ENCODE peak calls at places on chromosomes 12 and 14, in six cellular contexts. One of them, this sample, is unnamed.

GRCh38 chr12:2336409-2336829 is 283.6 kb downstream of the CACNA1C start:
- DNase-seq in anterior cingulate cortex: no peak
- DNase-seq in hepatocyte: peak
- DNase-seq in D341Med: no peak
- DNase-seq in psoas muscle: no peak
- DNase-seq in substantia nigra: no peak
- DNase-seq in this sample: no peak

GRCh38 chr12:32515137-32515860 is 115.9 kb downstream of the FGD4 start:
- DNase-seq in hepatocyte: no peak
- DNase-seq in D341Med: no peak
- DNase-seq in psoas muscle: no peak
- DNase-seq in anterior cingulate cortex: no peak
- DNase-seq in substantia nigra: no peak
- DNase-seq in this sample: no peak

GRCh38 chr14:22428681-22429315 is 160.2 kb downstream of the DAD1 start:
- DNase-seq in D341Med: no peak
- DNase-seq in anterior cingulate cortex: no peak
- DNase-seq in hepatocyte: no peak
- DNase-seq in substantia nigra: no peak
- DNase-seq in psoas muscle: no peak
- DNase-seq in this sample: no peak

GRCh38 chr14:91858536-91859275 is 8.6 kb downstream of the TC2N start:
- DNase-seq in hepatocyte: peak
- DNase-seq in psoas muscle: no peak
- DNase-seq in D341Med: no peak
- DNase-seq in anterior cingulate cortex: no peak
- DNase-seq in substantia nigra: no peak
- DNase-seq in this sample: no peak

GRCh38 chr14:64503184-64503433 is 529 bp downstream of the ZBTB25 start:
- DNase-seq in hepatocyte: peak
- DNase-seq in D341Med: no peak
- DNase-seq in anterior cingulate cortex: peak
- DNase-seq in psoas muscle: no peak
- DNase-seq in substantia nigra: no peak
- DNase-seq in this sample: no peak

GRCh38 chr12:43742106-43742505 is 16.5 kb downstream of the PUS7L start:
- DNase-seq in psoas muscle: no peak
- DNase-seq in substantia nigra: no peak
- DNase-seq in anterior cingulate cortex: no peak
- DNase-seq in D341Med: no peak
- DNase-seq in hepatocyte: no peak
- DNase-seq in this sample: no peak

GRCh38 chr12:122079038-122079531 is 529 bp downstream of the MLXIP start:
- DNase-seq in substantia nigra: peak
- DNase-seq in hepatocyte: peak
- DNase-seq in D341Med: peak
- DNase-seq in anterior cingulate cortex: no peak
- DNase-seq in psoas muscle: peak
- DNase-seq in this sample: no peak

GRCh38 chr12:13606290-13606689 is 375.1 kb downstream of the GRIN2B start:
- DNase-seq in psoas muscle: no peak
- DNase-seq in hepatocyte: no peak
- DNase-seq in D341Med: peak
- DNase-seq in anterior cingulate cortex: no peak
- DNase-seq in substantia nigra: no peak
- DNase-seq in this sample: no peak

GRCh38 chr12:48004039-48004940 is at the start of gene COL2A1:
- DNase-seq in substantia nigra: no peak
- DNase-seq in anterior cingulate cortex: no peak
- DNase-seq in hepatocyte: peak
- DNase-seq in D341Med: peak
- DNase-seq in psoas muscle: peak
- DNase-seq in this sample: no peak

GRCh38 chr12:124441443-124442190 is 125.8 kb downstream of the NCOR2 start:
- DNase-seq in psoas muscle: no peak
- DNase-seq in D341Med: no peak
- DNase-seq in anterior cingulate cortex: no peak
- DNase-seq in substantia nigra: no peak
- DNase-seq in hepatocyte: no peak
- DNase-seq in this sample: peak

GRCh38 chr12:124994435-124994975 is 1.1 kb downstream of the BRI3BP start:
- DNase-seq in hepatocyte: peak
- DNase-seq in anterior cingulate cortex: no peak
- DNase-seq in psoas muscle: no peak
- DNase-seq in substantia nigra: no peak
- DNase-seq in D341Med: peak
- DNase-seq in this sample: no peak

GRCh38 chr12:120669055-120669828 is 17.7 kb upstream of the MLEC start:
- DNase-seq in D341Med: peak
- DNase-seq in psoas muscle: peak
- DNase-seq in anterior cingulate cortex: no peak
- DNase-seq in substantia nigra: no peak
- DNase-seq in hepatocyte: peak
- DNase-seq in this sample: no peak

GRCh38 chr12:570949-571794 is 92.1 kb downstream of the NINJ2 start:
- DNase-seq in D341Med: peak
- DNase-seq in substantia nigra: peak
- DNase-seq in hepatocyte: peak
- DNase-seq in psoas muscle: peak
- DNase-seq in anterior cingulate cortex: no peak
- DNase-seq in this sample: no peak

GRCh38 chr12:10354071-10354470 is 35.8 kb downstream of the KLRK1 start:
- DNase-seq in anterior cingulate cortex: no peak
- DNase-seq in substantia nigra: no peak
- DNase-seq in psoas muscle: no peak
- DNase-seq in D341Med: no peak
- DNase-seq in hepatocyte: no peak
- DNase-seq in this sample: no peak

GRCh38 chr12:50101663-50102062 is 2.1 kb upstream of the GPD1 start:
- DNase-seq in D341Med: peak
- DNase-seq in hepatocyte: peak
- DNase-seq in psoas muscle: no peak
- DNase-seq in substantia nigra: no peak
- DNase-seq in anterior cingulate cortex: no peak
- DNase-seq in this sample: no peak

GRCh38 chr12:62259993-62260732 is at the start of gene USP15:
- DNase-seq in D341Med: peak
- DNase-seq in substantia nigra: peak
- DNase-seq in anterior cingulate cortex: peak
- DNase-seq in hepatocyte: peak
- DNase-seq in psoas muscle: peak
- DNase-seq in this sample: peak

GRCh38 chr12:30308010-30308717 is 387.5 kb downstream of the IPO8 start:
- DNase-seq in anterior cingulate cortex: no peak
- DNase-seq in hepatocyte: no peak
- DNase-seq in psoas muscle: no peak
- DNase-seq in D341Med: no peak
- DNase-seq in substantia nigra: no peak
- DNase-seq in this sample: no peak

GRCh38 chr14:29836395-29836794 is 91.3 kb downstream of the PRKD1 start:
- DNase-seq in psoas muscle: no peak
- DNase-seq in hepatocyte: no peak
- DNase-seq in D341Med: no peak
- DNase-seq in substantia nigra: no peak
- DNase-seq in anterior cingulate cortex: no peak
- DNase-seq in this sample: no peak

GRCh38 chr12:29782821-29783772 is 645 bp downstream of the TMTC1 start:
- DNase-seq in anterior cingulate cortex: peak
- DNase-seq in D341Med: peak
- DNase-seq in psoas muscle: peak
- DNase-seq in substantia nigra: peak
- DNase-seq in hepatocyte: peak
- DNase-seq in this sample: peak

GRCh38 chr12:48286665-48287064 is 64.1 kb downstream of the ZNF641 start:
- DNase-seq in hepatocyte: peak
- DNase-seq in substantia nigra: no peak
- DNase-seq in psoas muscle: no peak
- DNase-seq in D341Med: no peak
- DNase-seq in anterior cingulate cortex: no peak
- DNase-seq in this sample: no peak

GRCh38 chr14:88929656-88930436 is 105.4 kb downstream of the TTC8 start:
- DNase-seq in psoas muscle: no peak
- DNase-seq in hepatocyte: no peak
- DNase-seq in substantia nigra: no peak
- DNase-seq in anterior cingulate cortex: no peak
- DNase-seq in D341Med: no peak
- DNase-seq in this sample: no peak

GRCh38 chr12:67820694-67821093 is 168.6 kb upstream of the IFNG-AS1 start:
- DNase-seq in substantia nigra: no peak
- DNase-seq in psoas muscle: no peak
- DNase-seq in D341Med: no peak
- DNase-seq in anterior cingulate cortex: no peak
- DNase-seq in hepatocyte: no peak
- DNase-seq in this sample: no peak

GRCh38 chr14:79502751-79503148 is 708.6 kb downstream of the DIO2 start:
- DNase-seq in psoas muscle: no peak
- DNase-seq in substantia nigra: no peak
- DNase-seq in anterior cingulate cortex: no peak
- DNase-seq in hepatocyte: no peak
- DNase-seq in D341Med: no peak
- DNase-seq in this sample: no peak

This sample was measured in occipital lobe.